ENCODE peak calls at places on chromosome 1, in nine cellular contexts. One of them, this sample, is unnamed. For H3K4me1, the result is how much of the 10 kb centered on the place peaks cover.

GRCh38 chr1:52641307-52641706 is 8.3 kb downstream of the SHISAL2A start:
- DNase-seq in neural progenitor cell: no peak
- DNase-seq in astrocyte: no peak
- DNase-seq in PC-9: no peak
- DNase-seq in K562: no peak
- DNase-seq in lower lobe of right lung: no peak
- DNase-seq in heart left ventricle: no peak
- DNase-seq in Karpas-422: no peak
- DNase-seq in CD8-positive, alpha-beta memory T cell: no peak
- DNase-seq in this sample: no peak

GRCh38 chr1:27560271-27561125 is 43.4 kb downstream of the AHDC1 start:
- DNase-seq in neural progenitor cell: peak
- DNase-seq in astrocyte: no peak
- DNase-seq in PC-9: no peak
- DNase-seq in K562: no peak
- DNase-seq in lower lobe of right lung: no peak
- DNase-seq in heart left ventricle: no peak
- DNase-seq in Karpas-422: no peak
- DNase-seq in CD8-positive, alpha-beta memory T cell: no peak
- DNase-seq in this sample: no peak

GRCh38 chr1:68204965-68205630 is 27.2 kb downstream of the WLS start:
- DNase-seq in neural progenitor cell: no peak
- DNase-seq in astrocyte: no peak
- DNase-seq in PC-9: no peak
- DNase-seq in K562: no peak
- DNase-seq in lower lobe of right lung: no peak
- DNase-seq in heart left ventricle: peak
- DNase-seq in Karpas-422: no peak
- DNase-seq in CD8-positive, alpha-beta memory T cell: no peak
- DNase-seq in this sample: no peak

GRCh38 chr1:75338974-75339483 is 204.8 kb downstream of the LHX8 start:
- DNase-seq in neural progenitor cell: no peak
- DNase-seq in astrocyte: peak
- DNase-seq in PC-9: no peak
- DNase-seq in K562: no peak
- DNase-seq in lower lobe of right lung: no peak
- DNase-seq in heart left ventricle: no peak
- DNase-seq in Karpas-422: peak
- DNase-seq in CD8-positive, alpha-beta memory T cell: no peak
- DNase-seq in this sample: no peak

GRCh38 chr1:245688536-245689453 is 534.0 kb downstream of the KIF26B start:
- DNase-seq in neural progenitor cell: no peak
- DNase-seq in astrocyte: no peak
- DNase-seq in PC-9: no peak
- DNase-seq in K562: no peak
- DNase-seq in lower lobe of right lung: peak
- DNase-seq in heart left ventricle: no peak
- DNase-seq in Karpas-422: no peak
- DNase-seq in CD8-positive, alpha-beta memory T cell: no peak
- DNase-seq in this sample: no peak

GRCh38 chr1:67609942-67610341 is 75.1 kb upstream of the GADD45A start:
- DNase-seq in neural progenitor cell: no peak
- DNase-seq in astrocyte: no peak
- DNase-seq in PC-9: no peak
- DNase-seq in K562: no peak
- DNase-seq in lower lobe of right lung: no peak
- DNase-seq in heart left ventricle: no peak
- DNase-seq in Karpas-422: no peak
- DNase-seq in CD8-positive, alpha-beta memory T cell: no peak
- DNase-seq in this sample: no peak

GRCh38 chr1:39220900-39221870 is 16.7 kb downstream of the MACF1 start:
- DNase-seq in neural progenitor cell: no peak
- DNase-seq in astrocyte: no peak
- DNase-seq in PC-9: peak
- DNase-seq in K562: no peak
- DNase-seq in lower lobe of right lung: no peak
- DNase-seq in heart left ventricle: no peak
- DNase-seq in Karpas-422: no peak
- DNase-seq in CD8-positive, alpha-beta memory T cell: no peak
- DNase-seq in this sample: no peak

GRCh38 chr1:110425611-110426152 is 18.2 kb upstream of the LAMTOR5 start:
- DNase-seq in neural progenitor cell: no peak
- DNase-seq in astrocyte: no peak
- DNase-seq in PC-9: no peak
- DNase-seq in K562: no peak
- DNase-seq in lower lobe of right lung: no peak
- DNase-seq in heart left ventricle: peak
- DNase-seq in Karpas-422: no peak
- DNase-seq in CD8-positive, alpha-beta memory T cell: no peak
- DNase-seq in this sample: no peak

GRCh38 chr1:203302461-203302860 is 2.9 kb upstream of the BTG2 start:
- DNase-seq in neural progenitor cell: no peak
- DNase-seq in astrocyte: no peak
- DNase-seq in PC-9: no peak
- DNase-seq in K562: no peak
- DNase-seq in lower lobe of right lung: no peak
- DNase-seq in heart left ventricle: no peak
- DNase-seq in Karpas-422: no peak
- DNase-seq in CD8-positive, alpha-beta memory T cell: no peak
- DNase-seq in this sample: no peak

GRCh38 chr1:173485401-173485800 is 8.3 kb downstream of the PRDX6 start:
- DNase-seq in neural progenitor cell: no peak
- DNase-seq in astrocyte: no peak
- DNase-seq in PC-9: no peak
- DNase-seq in K562: no peak
- DNase-seq in lower lobe of right lung: no peak
- DNase-seq in heart left ventricle: no peak
- DNase-seq in Karpas-422: no peak
- DNase-seq in CD8-positive, alpha-beta memory T cell: no peak
- DNase-seq in this sample: no peak
- H3K4me1 ChIP-seq in neural progenitor cell: under half
- H3K4me1 ChIP-seq in astrocyte: under half
- H3K4me1 ChIP-seq in PC-9: under half
- H3K4me1 ChIP-seq in K562: under half
- H3K4me1 ChIP-seq in lower lobe of right lung: under half
- H3K4me1 ChIP-seq in heart left ventricle: under half
- H3K4me1 ChIP-seq in Karpas-422: under half
- H3K4me1 ChIP-seq in CD8-positive, alpha-beta memory T cell: under half
- H3K4me1 ChIP-seq in this sample: under half

GRCh38 chr1:115651391-115651790 is 9.6 kb downstream of the VANGL1 start:
- DNase-seq in neural progenitor cell: no peak
- DNase-seq in astrocyte: no peak
- DNase-seq in PC-9: no peak
- DNase-seq in K562: peak
- DNase-seq in lower lobe of right lung: no peak
- DNase-seq in heart left ventricle: no peak
- DNase-seq in Karpas-422: no peak
- DNase-seq in CD8-positive, alpha-beta memory T cell: no peak
- DNase-seq in this sample: no peak
- H3K4me1 ChIP-seq in neural progenitor cell: under half
- H3K4me1 ChIP-seq in astrocyte: under half
- H3K4me1 ChIP-seq in PC-9: under half
- H3K4me1 ChIP-seq in K562: half or more
- H3K4me1 ChIP-seq in lower lobe of right lung: under half
- H3K4me1 ChIP-seq in heart left ventricle: half or more
- H3K4me1 ChIP-seq in Karpas-422: under half
- H3K4me1 ChIP-seq in CD8-positive, alpha-beta memory T cell: under half
- H3K4me1 ChIP-seq in this sample: under half

GRCh38 chr1:41678141-41678878 is 193.8 kb upstream of the EDN2 start:
- DNase-seq in neural progenitor cell: no peak
- DNase-seq in astrocyte: peak
- DNase-seq in PC-9: no peak
- DNase-seq in K562: no peak
- DNase-seq in lower lobe of right lung: no peak
- DNase-seq in heart left ventricle: peak
- DNase-seq in Karpas-422: peak
- DNase-seq in CD8-positive, alpha-beta memory T cell: no peak
- DNase-seq in this sample: no peak

GRCh38 chr1:41682149-41682548 is 197.7 kb upstream of the EDN2 start:
- DNase-seq in neural progenitor cell: no peak
- DNase-seq in astrocyte: no peak
- DNase-seq in PC-9: no peak
- DNase-seq in K562: no peak
- DNase-seq in lower lobe of right lung: no peak
- DNase-seq in heart left ventricle: no peak
- DNase-seq in Karpas-422: no peak
- DNase-seq in CD8-positive, alpha-beta memory T cell: no peak
- DNase-seq in this sample: no peak

GRCh38 chr1:41681331-41682136 is 197.1 kb upstream of the EDN2 start:
- DNase-seq in neural progenitor cell: no peak
- DNase-seq in astrocyte: peak
- DNase-seq in PC-9: no peak
- DNase-seq in K562: no peak
- DNase-seq in lower lobe of right lung: no peak
- DNase-seq in heart left ventricle: peak
- DNase-seq in Karpas-422: no peak
- DNase-seq in CD8-positive, alpha-beta memory T cell: no peak
- DNase-seq in this sample: no peak

GRCh38 chr1:41679531-41679930 is 195.0 kb upstream of the EDN2 start:
- DNase-seq in neural progenitor cell: no peak
- DNase-seq in astrocyte: no peak
- DNase-seq in PC-9: no peak
- DNase-seq in K562: no peak
- DNase-seq in lower lobe of right lung: no peak
- DNase-seq in heart left ventricle: no peak
- DNase-seq in Karpas-422: no peak
- DNase-seq in CD8-positive, alpha-beta memory T cell: no peak
- DNase-seq in this sample: no peak

DNA sequence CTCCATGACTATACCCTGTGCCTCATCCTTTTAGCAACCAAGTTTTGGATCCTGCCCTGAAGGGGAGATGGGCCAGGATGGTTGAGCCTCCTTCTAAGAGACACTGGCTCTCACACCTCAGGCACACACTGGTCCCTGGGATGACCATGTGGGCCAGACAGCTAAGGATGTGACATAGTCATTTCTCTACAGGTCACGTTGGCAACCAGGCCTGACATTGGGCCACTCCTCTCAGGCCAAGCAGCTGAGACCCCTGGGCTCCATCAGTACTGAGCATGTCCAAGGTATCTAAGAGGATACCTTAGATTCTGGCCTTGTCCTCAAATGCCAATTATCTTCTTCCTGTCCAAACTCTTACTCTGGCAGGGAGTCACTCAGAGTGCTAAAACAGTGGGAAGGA is 195.5 kb upstream of the EDN2 start:
- DNase-seq in neural progenitor cell: no peak
- DNase-seq in astrocyte: no peak
- DNase-seq in PC-9: no peak
- DNase-seq in K562: no peak
- DNase-seq in lower lobe of right lung: no peak
- DNase-seq in heart left ventricle: no peak
- DNase-seq in Karpas-422: no peak
- DNase-seq in CD8-positive, alpha-beta memory T cell: no peak
- DNase-seq in this sample: no peak
- H3K4me1 ChIP-seq in neural progenitor cell: under half
- H3K4me1 ChIP-seq in astrocyte: under half
- H3K4me1 ChIP-seq in PC-9: under half
- H3K4me1 ChIP-seq in K562: under half
- H3K4me1 ChIP-seq in lower lobe of right lung: under half
- H3K4me1 ChIP-seq in heart left ventricle: under half
- H3K4me1 ChIP-seq in Karpas-422: under half
- H3K4me1 ChIP-seq in CD8-positive, alpha-beta memory T cell: half or more
- H3K4me1 ChIP-seq in this sample: under half

GRCh38 chr1:64923294-64923718 is 43.0 kb downstream of the JAK1 start:
- DNase-seq in neural progenitor cell: no peak
- DNase-seq in astrocyte: peak
- DNase-seq in PC-9: no peak
- DNase-seq in K562: no peak
- DNase-seq in lower lobe of right lung: no peak
- DNase-seq in heart left ventricle: no peak
- DNase-seq in Karpas-422: no peak
- DNase-seq in CD8-positive, alpha-beta memory T cell: peak
- DNase-seq in this sample: no peak
- H3K4me1 ChIP-seq in neural progenitor cell: under half
- H3K4me1 ChIP-seq in astrocyte: under half
- H3K4me1 ChIP-seq in PC-9: under half
- H3K4me1 ChIP-seq in K562: under half
- H3K4me1 ChIP-seq in lower lobe of right lung: half or more
- H3K4me1 ChIP-seq in heart left ventricle: half or more
- H3K4me1 ChIP-seq in Karpas-422: under half
- H3K4me1 ChIP-seq in CD8-positive, alpha-beta memory T cell: half or more
- H3K4me1 ChIP-seq in this sample: half or more

GRCh38 chr1:226653311-226653921 is 85.7 kb downstream of the ITPKB start:
- DNase-seq in neural progenitor cell: no peak
- DNase-seq in astrocyte: no peak
- DNase-seq in PC-9: no peak
- DNase-seq in K562: no peak
- DNase-seq in lower lobe of right lung: peak
- DNase-seq in heart left ventricle: no peak
- DNase-seq in Karpas-422: peak
- DNase-seq in CD8-positive, alpha-beta memory T cell: peak
- DNase-seq in this sample: no peak
- H3K4me1 ChIP-seq in neural progenitor cell: half or more
- H3K4me1 ChIP-seq in astrocyte: under half
- H3K4me1 ChIP-seq in PC-9: under half
- H3K4me1 ChIP-seq in K562: under half
- H3K4me1 ChIP-seq in lower lobe of right lung: half or more
- H3K4me1 ChIP-seq in heart left ventricle: under half
- H3K4me1 ChIP-seq in Karpas-422: under half
- H3K4me1 ChIP-seq in CD8-positive, alpha-beta memory T cell: under half
- H3K4me1 ChIP-seq in this sample: under half

DNA sequence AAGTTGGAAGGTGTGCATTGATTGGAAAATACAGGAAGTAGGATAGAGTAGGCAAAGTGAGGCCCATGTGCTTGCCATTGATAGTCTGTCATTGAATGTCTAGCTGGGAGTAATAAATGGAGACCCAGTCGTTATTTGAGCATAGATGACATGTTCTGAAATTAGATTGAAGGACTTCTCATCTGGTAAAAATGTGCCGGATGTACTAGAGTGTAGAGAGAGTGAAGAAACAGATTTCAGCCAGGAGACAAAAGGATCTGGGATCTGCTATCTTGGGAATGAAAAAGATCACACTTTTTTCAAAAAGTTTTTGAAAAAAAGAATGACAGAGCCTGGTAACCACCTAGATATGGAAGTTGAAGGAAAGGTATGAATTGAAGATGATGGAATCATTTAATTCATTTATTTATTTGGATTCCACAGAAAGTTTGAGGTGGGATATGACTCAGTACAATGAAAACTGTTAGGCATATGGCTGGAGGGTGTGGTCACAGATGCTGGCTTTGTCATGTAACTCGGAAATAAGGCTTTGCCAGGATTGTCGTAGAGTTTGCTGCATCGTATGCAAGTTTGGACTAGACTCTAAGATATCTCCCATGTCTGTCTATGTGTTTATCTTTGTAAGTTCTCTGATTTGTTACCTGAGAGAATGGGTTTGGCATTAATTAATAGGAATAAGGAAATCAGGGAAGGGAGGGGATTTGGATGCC is 137.1 kb downstream of the PBX1 start:
- DNase-seq in neural progenitor cell: no peak
- DNase-seq in astrocyte: peak
- DNase-seq in PC-9: no peak
- DNase-seq in K562: no peak
- DNase-seq in lower lobe of right lung: no peak
- DNase-seq in heart left ventricle: no peak
- DNase-seq in Karpas-422: no peak
- DNase-seq in CD8-positive, alpha-beta memory T cell: no peak
- DNase-seq in this sample: no peak
- H3K4me1 ChIP-seq in neural progenitor cell: under half
- H3K4me1 ChIP-seq in astrocyte: under half
- H3K4me1 ChIP-seq in PC-9: under half
- H3K4me1 ChIP-seq in K562: under half
- H3K4me1 ChIP-seq in lower lobe of right lung: under half
- H3K4me1 ChIP-seq in heart left ventricle: under half
- H3K4me1 ChIP-seq in Karpas-422: under half
- H3K4me1 ChIP-seq in CD8-positive, alpha-beta memory T cell: under half
- H3K4me1 ChIP-seq in this sample: under half

This sample was measured in left lung.